ENCODE peak calls at places on chromosomes 16 and 17, in eight cellular contexts. F, Y, I, Q, G, H, R and O are unnamed samples.

GRCh38 chr16:64150193-64150592 is 971.7 kb downstream of the CDH11 start:
- DNase-seq in F (no peak), Y (no peak), I (no peak), Q (no peak), G (no peak), H (no peak), R (no peak), O (no peak)

GRCh38 chr17:43936434-43936833 is 5.8 kb downstream of the PPY start:
- DNase-seq in F (no peak), Y (no peak), I (no peak), Q (peak; percentile 24), G (no peak), H (no peak), R (peak; percentile 64), O (peak; percentile 75)

GRCh38 chr17:8930664-8931063 is 34.8 kb downstream of the PIK3R5 start:
- DNase-seq in F (no peak), Y (no peak), I (no peak), Q (no peak), G (no peak), H (no peak), R (no peak), O (no peak)

GRCh38 chr17:13601317-13601775 is 383 bp downstream of the HS3ST3A1 start:
- DNase-seq in F (no peak), Y (no peak), I (no peak), Q (no peak), G (peak; percentile 39), H (no peak), R (no peak), O (peak; percentile 52)

GRCh38 chr16:84215531-84215930 is 24.3 kb downstream of the KCNG4 start:
- DNase-seq in F (no peak), Y (no peak), I (no peak), Q (no peak), G (no peak), H (no peak), R (no peak), O (no peak)

GRCh38 chr16:6125483-6126259 is 1028.1 kb upstream of the EEF2KMT start:
- DNase-seq in F (no peak), Y (no peak), I (no peak), Q (no peak), G (no peak), H (no peak), R (no peak), O (no peak)

GRCh38 chr17:35809855-35810461 is 674 bp downstream of the TAF15 start:
- DNase-seq in F (no peak), Y (no peak), I (no peak), Q (no peak), G (no peak), H (no peak), R (no peak), O (no peak)

GRCh38 chr16:23141959-23142740 is 7.1 kb downstream of the USP31 start:
- DNase-seq in F (no peak), Y (no peak), I (no peak), Q (no peak), G (no peak), H (no peak), R (no peak), O (no peak)

GRCh38 chr16:66695935-66696668 is 441 bp downstream of the CMTM4 start:
- DNase-seq in F (peak; percentile 62), Y (no peak), I (peak; percentile 62), Q (no peak), G (no peak), H (no peak), R (no peak), O (no peak)

GRCh38 chr16:84641643-84642358 is 6.5 kb upstream of the KLHL36 start:
- DNase-seq in F (no peak), Y (no peak), I (no peak), Q (no peak), G (no peak), H (no peak), R (no peak), O (no peak)

GRCh38 chr17:83064021-83064731 is 15.2 kb upstream of the METRNL start:
- DNase-seq in F (no peak), Y (no peak), I (peak; percentile 58), Q (no peak), G (no peak), H (peak; percentile 18), R (no peak), O (no peak)

GRCh38 chr17:36813957-36814356 is 123.3 kb upstream of the LHX1 start:
- DNase-seq in F (no peak), Y (no peak), I (no peak), Q (no peak), G (no peak), H (no peak), R (no peak), O (no peak)

GRCh38 chr16:13307255-13307654 is 405.9 kb downstream of the SHISA9 start:
- DNase-seq in F (no peak), Y (no peak), I (no peak), Q (peak; percentile 76), G (no peak), H (no peak), R (peak; percentile 49), O (peak; percentile 96)

GRCh38 chr16:49700222-49700927 is 155.5 kb downstream of the ZNF423 start:
- DNase-seq in F (no peak), Y (no peak), I (no peak), Q (no peak), G (no peak), H (no peak), R (no peak), O (no peak)

GRCh38 chr17:35747540-35748017 is 5.5 kb downstream of the GAS2L2 start:
- DNase-seq in F (peak; percentile 88), Y (peak; percentile 49), I (peak; percentile 89), Q (peak; percentile 16), G (peak; percentile 88), H (no peak), R (peak; percentile 78), O (peak; percentile 90)

GRCh38 chr16:64089697-64090096 is 1032.2 kb downstream of the CDH11 start:
- DNase-seq in F (no peak), Y (no peak), I (no peak), Q (no peak), G (no peak), H (no peak), R (peak; percentile 44), O (peak; percentile 26)

GRCh38 chr17:20155258-20156195 is 146.4 kb downstream of the SPECC1 start:
- DNase-seq in F (peak; percentile 95), Y (peak; percentile 92), I (peak; percentile 97), Q (peak; percentile 30), G (peak; percentile 96), H (peak; percentile 98), R (peak; percentile 95), O (peak; percentile 92)

GRCh38 chr17:42845918-42846593 is 1.7 kb downstream of the AOC2 start:
- DNase-seq in F (no peak), Y (no peak), I (peak; percentile 67), Q (no peak), G (no peak), H (no peak), R (no peak), O (peak; percentile 10)

GRCh38 chr16:85498607-85499006 is 114.5 kb upstream of the GSE1 start:
- DNase-seq in F (no peak), Y (no peak), I (no peak), Q (no peak), G (no peak), H (no peak), R (no peak), O (no peak)

GRCh38 chr16:73878616-73879015 is 418.0 kb upstream of the PSMD7 start:
- DNase-seq in F (no peak), Y (no peak), I (no peak), Q (peak; percentile 14), G (peak; percentile 62), H (no peak), R (peak; percentile 44), O (peak; percentile 39)

GRCh38 chr17:34171245-34171818 is 83.8 kb upstream of the CCL2 start:
- DNase-seq in F (peak; percentile 68), Y (no peak), I (peak; percentile 78), Q (peak; percentile 3), G (peak; percentile 62), H (no peak), R (peak; percentile 68), O (no peak)

GRCh38 chr17:52388941-52389340 is 230.4 kb upstream of the CA10 start:
- DNase-seq in F (no peak), Y (no peak), I (no peak), Q (no peak), G (no peak), H (no peak), R (no peak), O (no peak)

GRCh38 chr17:18990331-18990730 is 14.2 kb downstream of the FAM83G start:
- DNase-seq in F (no peak), Y (no peak), I (no peak), Q (no peak), G (no peak), H (no peak), R (no peak), O (no peak)

GRCh38 chr17:48351916-48352332 is 78.1 kb downstream of the SKAP1 start:
- DNase-seq in F (no peak), Y (no peak), I (no peak), Q (no peak), G (peak; percentile 34), H (no peak), R (peak; percentile 33), O (peak; percentile 45)

GRCh38 chr17:75430159-75430748 is 24.8 kb upstream of the GRB2 start:
- DNase-seq in F (no peak), Y (no peak), I (no peak), Q (peak; percentile 57), G (peak; percentile 79), H (no peak), R (peak; percentile 93), O (no peak)